ENCODE peak calls at places on chromosomes 2 and 18, in six cellular contexts. X is endothelial cell of umbilical vein; Q is colonic mucosa; E is pancreas; L is tibial artery; C is CD8-positive, alpha-beta memory T cell. U is an unnamed sample.

GRCh38 chr18:63158676-63159291 is 160.8 kb downstream of the BCL2 start:
- DNase-seq in X (no peak), Q (no peak), E (no peak), L (no peak), C (no peak), U (no peak)

GRCh38 chr2:196291873-196292800 is 120.8 kb upstream of the STK17B start:
- DNase-seq in X (no peak), Q (no peak), E (no peak), L (no peak), C (no peak), U (no peak)

GRCh38 chr2:112803691-112804521 is 19.6 kb upstream of the IL1A start:
- DNase-seq in X (no peak), Q (no peak), E (no peak), L (no peak), C (no peak), U (no peak)

GRCh38 chr18:61502472-61502871 is 169.2 kb downstream of the CDH20 start:
- DNase-seq in X (peak; percentile 65), Q (peak; percentile 31), E (peak; percentile 9), L (peak; percentile 23), C (no peak), U (peak; percentile 15)

GRCh38 chr2:166335284-166335683 is 40.5 kb downstream of the SCN9A start:
- DNase-seq in X (no peak), Q (no peak), E (peak; percentile 3), L (no peak), C (no peak), U (no peak)

GRCh38 chr18:7117390-7118355 is at the start of gene LAMA1:
- DNase-seq in X (no peak), Q (no peak), E (peak; percentile 6), L (no peak), C (no peak), U (no peak)

GRCh38 chr2:127829845-127830246 is 18.9 kb upstream of the WDR33 start:
- DNase-seq in X (no peak), Q (no peak), E (no peak), L (no peak), C (peak; percentile 66), U (no peak)

GRCh38 chr2:186842373-186842772 is 6.6 kb downstream of the ZSWIM2 start:
- DNase-seq in X (no peak), Q (no peak), E (no peak), L (no peak), C (no peak), U (no peak)

GRCh38 chr2:143205106-143205764 is 76.0 kb downstream of the ARHGAP15 start:
- DNase-seq in X (peak; percentile 4), Q (no peak), E (no peak), L (no peak), C (peak; percentile 36), U (no peak)

GRCh38 chr2:19753818-19754217 is 148.0 kb downstream of the TTC32 start:
- DNase-seq in X (no peak), Q (no peak), E (no peak), L (no peak), C (no peak), U (no peak)

GRCh38 chr2:23361185-23361584 is 23.8 kb upstream of the KLHL29 start:
- DNase-seq in X (no peak), Q (no peak), E (no peak), L (no peak), C (no peak), U (no peak)

GRCh38 chr2:226118471-226119429 is 680.9 kb downstream of the IRS1 start:
- DNase-seq in X (no peak), Q (no peak), E (no peak), L (peak; percentile 49), C (no peak), U (no peak)

DNA sequence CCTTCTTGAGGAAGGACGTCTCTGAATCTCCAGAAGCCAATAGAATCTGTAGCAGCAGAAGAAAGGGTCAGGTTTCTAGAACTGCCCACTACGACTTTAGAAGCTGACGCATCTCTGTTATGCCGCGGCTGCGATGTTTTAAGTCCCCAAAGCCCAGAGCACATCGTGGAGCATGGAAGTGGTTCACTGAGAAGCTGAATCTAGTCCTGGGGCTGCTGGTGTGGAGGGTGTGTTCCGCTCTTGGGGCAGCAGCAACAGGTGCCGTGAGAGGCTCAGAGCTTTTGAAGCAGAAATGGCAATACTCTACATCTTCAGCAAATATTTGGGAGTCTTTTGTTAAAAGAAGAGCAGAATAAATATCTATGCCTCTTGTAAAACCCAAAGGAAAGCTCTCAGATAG is 48.9 kb upstream of the RMDN2 start:
- DNase-seq in X (no peak), Q (no peak), E (no peak), L (no peak), C (no peak), U (no peak)
- H3K4me1 ChIP-seq in X (peaks cover 10% of the 10 kb centered on the region), Q (no peaks in the 10 kb centered on the region), E (no peaks in the 10 kb centered on the region), L (no peaks in the 10 kb centered on the region), C (no peaks in the 10 kb centered on the region), U (no peaks in the 10 kb centered on the region)

DNA sequence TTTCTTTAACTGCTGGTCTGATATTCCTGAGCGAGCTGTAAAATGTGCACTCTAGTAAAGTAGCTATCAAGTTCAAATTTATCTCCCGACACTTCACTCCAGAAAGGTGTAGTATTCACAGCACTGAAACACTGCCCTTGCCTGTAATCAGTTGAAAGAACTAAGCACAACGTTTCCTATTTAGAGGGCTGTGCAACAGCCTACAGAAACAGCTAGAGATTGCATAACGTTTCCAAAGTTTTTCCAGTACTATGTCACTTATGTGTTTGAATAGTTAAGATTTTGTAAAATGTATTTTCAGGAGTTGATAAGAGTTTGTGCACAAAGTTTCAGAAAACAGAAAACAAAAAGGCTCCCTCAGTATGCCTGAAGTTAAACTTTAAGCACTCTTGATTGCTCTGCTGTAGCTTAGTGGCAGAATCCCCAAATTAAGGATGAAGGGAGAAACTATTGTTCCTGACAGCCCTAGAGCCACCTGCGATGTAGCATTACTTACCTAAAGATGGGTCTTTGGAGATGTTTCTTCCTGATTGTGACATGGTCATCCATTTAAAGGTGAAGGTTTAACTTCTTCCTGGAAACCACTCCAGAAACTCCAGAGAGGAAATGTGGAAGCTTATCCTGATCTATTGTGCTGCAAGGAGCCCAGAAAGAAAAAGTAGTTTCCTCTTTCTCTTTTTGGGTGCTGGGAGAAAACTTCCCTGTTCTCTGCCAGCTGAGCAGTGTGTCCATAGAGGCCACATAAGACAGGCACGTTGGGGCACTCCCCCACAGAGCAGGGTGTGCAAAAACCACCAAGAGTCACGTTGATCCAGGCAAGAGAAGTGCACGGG is 538 bp downstream of the PDE1A start:
- DNase-seq in X (no peak), Q (no peak), E (no peak), L (no peak), C (no peak), U (no peak)
- H3K4me3 ChIP-seq in X (no peak overlapping the region), Q (peak overlapping the region; percentile 13), E (peak overlapping the region; percentile 15), L (peak overlapping the region; percentile 68), C (no peak overlapping the region), U (peak overlapping the region; percentile 57)

GRCh38 chr18:80108739-80109675 is at the start of gene ADNP2:
- DNase-seq in X (peak; percentile 97), Q (peak; percentile 83), E (peak; percentile 84), L (peak; percentile 84), C (peak; percentile 91), U (peak; percentile 87)
- H3K27me3 ChIP-seq in X (no peaks in the 10 kb centered on the region), Q (no peaks in the 10 kb centered on the region), E (no peaks in the 10 kb centered on the region), L (no peaks in the 10 kb centered on the region), C (no peaks in the 10 kb centered on the region), U (no peaks in the 10 kb centered on the region)

GRCh38 chr2:203808041-203808750 is 59.4 kb upstream of the CTLA4 start:
- DNase-seq in X (peak; percentile 85), Q (no peak), E (no peak), L (no peak), C (no peak), U (no peak)
- H3K4me1 ChIP-seq in X (peaks cover 55% of the 10 kb centered on the region), Q (peaks cover 4% of the 10 kb centered on the region), E (no peaks in the 10 kb centered on the region), L (no peaks in the 10 kb centered on the region), C (peaks cover 46% of the 10 kb centered on the region), U (peaks cover 16% of the 10 kb centered on the region)

DNA sequence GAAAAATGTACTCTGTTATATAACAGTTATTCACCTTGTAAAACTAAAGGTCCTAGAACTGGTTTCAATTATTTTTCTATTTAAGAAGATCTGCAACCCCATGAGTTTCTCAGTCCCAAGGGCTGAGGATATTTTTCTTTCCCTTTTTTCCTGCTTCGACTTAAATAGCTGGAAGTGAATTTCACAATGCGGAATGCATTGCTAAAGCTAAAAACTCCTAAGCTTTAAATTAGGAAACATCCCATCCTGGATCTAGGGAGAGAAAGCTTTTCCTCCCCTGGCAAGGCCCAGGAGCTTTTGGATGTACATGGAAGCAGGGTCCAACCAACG is 1.4 kb downstream of the RFX8 start:
- DNase-seq in X (peak; percentile 53), Q (no peak), E (no peak), L (no peak), C (no peak), U (no peak)
- H3K4me3 ChIP-seq in X (peak overlapping the region; percentile 9), Q (peak overlapping the region; percentile 53), E (peak overlapping the region; percentile 57), L (peak overlapping the region; percentile 59), C (peak overlapping the region; percentile 30), U (peak overlapping the region; percentile 62)

GRCh38 chr2:26585100-26585499 is 56.1 kb downstream of the CIB4 start:
- DNase-seq in X (no peak), Q (no peak), E (no peak), L (no peak), C (no peak), U (no peak)

GRCh38 chr2:26583381-26583911 is 57.7 kb downstream of the CIB4 start:
- DNase-seq in X (no peak), Q (no peak), E (no peak), L (no peak), C (no peak), U (no peak)

GRCh38 chr2:26582890-26583289 is 58.3 kb downstream of the CIB4 start:
- DNase-seq in X (no peak), Q (no peak), E (no peak), L (no peak), C (no peak), U (no peak)

GRCh38 chr2:26584656-26585055 is 56.5 kb downstream of the CIB4 start:
- DNase-seq in X (no peak), Q (no peak), E (no peak), L (no peak), C (no peak), U (no peak)

GRCh38 chr2:26584191-26584590 is 57.0 kb downstream of the CIB4 start:
- DNase-seq in X (no peak), Q (no peak), E (no peak), L (no peak), C (no peak), U (no peak)
- H3K27me3 ChIP-seq in X (peaks cover 7% of the 10 kb centered on the region), Q (no peaks in the 10 kb centered on the region), E (no peaks in the 10 kb centered on the region), L (no peaks in the 10 kb centered on the region), C (no peaks in the 10 kb centered on the region), U (peaks cover 75% of the 10 kb centered on the region)

GRCh38 chr2:60414731-60415130 is 138.7 kb downstream of the BCL11A start:
- DNase-seq in X (no peak), Q (no peak), E (no peak), L (no peak), C (no peak), U (no peak)
- H3K4me1 ChIP-seq in X (no peaks in the 10 kb centered on the region), Q (no peaks in the 10 kb centered on the region), E (no peaks in the 10 kb centered on the region), L (no peaks in the 10 kb centered on the region), C (no peaks in the 10 kb centered on the region), U (no peaks in the 10 kb centered on the region)